ENCODE peak calls at places on chromosomes 3 and 15, in eight cellular contexts. C is AG04450; U is HuH-7; O is tibial nerve; F is GM12864; J is activated CD8-positive, alpha-beta memory T cell treated with anti-CD3 and anti-CD28 coated beads, Interleukin-2, amount 50 U/mL, for 4 hours; Z is iris pigment epithelial cell; S is activated T-cell treated with anti-CD3 and anti-CD28 coated beads for 1 hour. M is an unnamed sample.

GRCh38 chr3:18424213-18424861 is 802 bp downstream of the SATB1 start:
- DNase-seq in O (no peak), U (peak; percentile 52), S (no peak), J (peak; percentile 19), C (no peak), F (no peak), Z (no peak), M (no peak)

GRCh38 chr15:67953286-67953685 is 100.8 kb upstream of the PIAS1 start:
- DNase-seq in Z (no peak), O (no peak), J (no peak), U (no peak), S (no peak), F (no peak), C (no peak), M (no peak)

GRCh38 chr15:48637639-48638038 is 7.9 kb downstream of the FBN1 start:
- DNase-seq in S (no peak), C (no peak), O (no peak), F (no peak), U (no peak), Z (no peak), J (no peak), M (no peak)

GRCh38 chr3:188979236-188979635 is 192.5 kb upstream of the TPRG1 start:
- DNase-seq in F (no peak), Z (no peak), U (no peak), O (no peak), C (no peak), S (no peak), J (no peak), M (no peak)

GRCh38 chr3:156497326-156497725 is 57.6 kb downstream of the SSR3 start:
- DNase-seq in J (no peak), C (no peak), O (no peak), Z (no peak), S (no peak), U (no peak), F (no peak), M (no peak)

GRCh38 chr3:3366391-3366790 is 186.9 kb upstream of the CRBN start:
- DNase-seq in S (no peak), U (no peak), O (no peak), C (no peak), J (no peak), F (no peak), Z (no peak), M (no peak)

GRCh38 chr3:189981668-189982067 is 139.0 kb downstream of the P3H2 start:
- DNase-seq in S (no peak), F (no peak), U (no peak), C (peak; percentile 76), O (peak; percentile 38), J (no peak), Z (peak; percentile 94), M (no peak)

GRCh38 chr15:42141246-42141645 is 15.2 kb downstream of the PLA2G4F start:
- DNase-seq in C (no peak), S (no peak), U (no peak), F (no peak), J (no peak), Z (no peak), O (no peak), M (no peak)

GRCh38 chr3:37806505-37807291 is 55.0 kb upstream of the CTDSPL start:
- DNase-seq in J (no peak), C (no peak), F (no peak), S (no peak), U (no peak), Z (no peak), O (no peak), M (no peak)

GRCh38 chr3:33642806-33643205 is 75.2 kb downstream of the CLASP2 start:
- DNase-seq in C (no peak), O (no peak), Z (no peak), U (no peak), J (no peak), S (no peak), F (no peak), M (no peak)

GRCh38 chr15:76161153-76162049 is 101.6 kb downstream of the TMEM266 start:
- DNase-seq in C (no peak), J (no peak), Z (no peak), S (no peak), O (no peak), U (no peak), F (no peak), M (no peak)

GRCh38 chr15:97235285-97235985 is 725.1 kb upstream of the ARRDC4 start:
- DNase-seq in J (peak; percentile 23), U (peak; percentile 58), S (peak; percentile 3), Z (peak; percentile 42), C (no peak), F (no peak), O (peak; percentile 77), M (no peak)

GRCh38 chr15:91537868-91538267 is 315.6 kb upstream of the SLCO3A1 start:
- DNase-seq in O (no peak), U (no peak), F (no peak), Z (no peak), C (no peak), J (no peak), S (no peak), M (no peak)

GRCh38 chr3:190429681-190430080 is 20.0 kb downstream of the TMEM207 start:
- DNase-seq in O (no peak), J (no peak), F (no peak), U (no peak), C (no peak), S (no peak), Z (peak; percentile 66), M (no peak)

GRCh38 chr15:66027268-66027806 is 158.0 kb downstream of the RAB11A start:
- DNase-seq in J (no peak), S (no peak), Z (peak; percentile 26), C (no peak), F (no peak), O (no peak), U (no peak), M (no peak)

GRCh38 chr3:192092388-192093005 is 631.5 kb downstream of the PYDC2 start:
- DNase-seq in J (no peak), O (no peak), Z (peak; percentile 3), S (no peak), C (no peak), F (no peak), U (no peak), M (no peak)

GRCh38 chr3:59131016-59131771 is 81.4 kb upstream of the CFAP20DC start:
- DNase-seq in U (no peak), O (no peak), F (no peak), Z (no peak), J (no peak), S (no peak), C (no peak), M (no peak)

GRCh38 chr15:65887565-65887964 is 18.3 kb downstream of the RAB11A start:
- DNase-seq in C (no peak), O (no peak), Z (no peak), S (no peak), U (no peak), J (no peak), F (no peak), M (no peak)

GRCh38 chr3:140270329-140270728 is 335.3 kb downstream of the CLSTN2 start:
- DNase-seq in Z (no peak), S (no peak), J (no peak), O (no peak), C (no peak), F (no peak), U (no peak), M (no peak)

GRCh38 chr3:15097889-15098288 is 1.1 kb downstream of the RBSN start:
- DNase-seq in C (no peak), O (no peak), Z (peak; percentile 14), J (peak; percentile 19), F (no peak), S (no peak), U (no peak), M (no peak)

GRCh38 chr3:64560802-64561502 is 126.8 kb downstream of the ADAMTS9 start:
- DNase-seq in F (no peak), S (no peak), Z (no peak), O (no peak), J (no peak), C (no peak), U (no peak), M (no peak)

GRCh38 chr15:67782592-67782991 is 42.7 kb upstream of the SKOR1 start:
- DNase-seq in C (no peak), Z (no peak), S (no peak), F (no peak), J (no peak), U (no peak), O (no peak), M (no peak)

GRCh38 chr3:18379647-18380046 is 45.5 kb downstream of the SATB1 start:
- DNase-seq in Z (no peak), O (no peak), S (no peak), J (no peak), C (no peak), U (no peak), F (no peak), M (no peak)

GRCh38 chr3:128701342-128702212 is 24.4 kb upstream of the RAB7A start:
- DNase-seq in J (no peak), O (no peak), S (no peak), C (no peak), U (no peak), F (no peak), Z (no peak), M (no peak)

GRCh38 chr3:196518999-196519737 is 4.0 kb upstream of the SMCO1 start:
- DNase-seq in U (peak; percentile 48), S (peak; percentile 32), O (peak; percentile 72), C (no peak), Z (peak; percentile 56), F (peak; percentile 34), J (peak; percentile 51), M (peak; percentile 71)

GRCh38 chr15:96359772-96360498 is 29.4 kb downstream of the NR2F2 start:
- DNase-seq in J (no peak), U (no peak), S (no peak), F (no peak), O (peak; percentile 42), Z (no peak), C (no peak), M (no peak)

GRCh38 chr3:42730294-42730693 is 27.7 kb upstream of the HHATL start:
- DNase-seq in J (no peak), F (no peak), C (no peak), O (no peak), Z (no peak), U (no peak), S (no peak), M (peak; percentile 42)

GRCh38 chr3:157542711-157543485 is 39.7 kb upstream of the VEPH1 start:
- DNase-seq in O (peak; percentile 62), Z (peak; percentile 62), S (no peak), J (no peak), U (peak; percentile 12), F (no peak), C (peak; percentile 36), M (peak; percentile 79)

GRCh38 chr3:178536271-178537079 is at the start of gene KCNMB2:
- DNase-seq in U (no peak), J (no peak), O (no peak), C (no peak), Z (no peak), S (no peak), F (no peak), M (no peak)

GRCh38 chr15:73936588-73937312 is 10.5 kb downstream of the LOXL1 start:
- DNase-seq in C (no peak), F (no peak), J (no peak), O (no peak), Z (no peak), U (no peak), S (no peak), M (no peak)

GRCh38 chr3:177441813-177442646 is 244.7 kb upstream of the TBL1XR1 start:
- DNase-seq in J (no peak), F (peak; percentile 84), S (no peak), U (no peak), O (no peak), C (peak; percentile 34), Z (no peak), M (no peak)

GRCh38 chr15:39283531-39283930 is 297.3 kb upstream of the THBS1 start:
- DNase-seq in Z (peak; percentile 49), J (no peak), F (no peak), C (no peak), U (no peak), S (no peak), O (no peak), M (no peak)

M was measured in right atrium auricular region.